ENCODE peak calls at places on chromosomes 2 and 18, in seven cellular contexts. W, K, E, L, O, C and Y are unnamed samples.

GRCh38 chr2:65026640-65027464 is 29.4 kb upstream of the CEP68 start:
- DNase-seq in O (no peak), L (no peak), K (no peak), W (no peak), C (no peak), E (no peak), Y (no peak)

GRCh38 chr2:189580662-189581353 is at the start of gene SLC40A1:
- DNase-seq in K (peak), O (peak), C (peak), L (no peak), W (peak), E (peak), Y (peak)

GRCh38 chr18:42053188-42053781 is 98.3 kb downstream of the PIK3C3 start:
- DNase-seq in K (peak), E (peak), W (peak), O (peak), C (peak), L (peak), Y (peak)

GRCh38 chr18:46953195-46953594 is 35.8 kb downstream of the KATNAL2 start:
- DNase-seq in K (no peak), C (no peak), E (no peak), O (no peak), L (no peak), W (no peak), Y (no peak)

GRCh38 chr18:63346031-63346430 is 21.0 kb downstream of the KDSR start:
- DNase-seq in O (no peak), K (peak), C (no peak), L (no peak), E (no peak), W (no peak), Y (no peak)

GRCh38 chr18:3305354-3305762 is 43.4 kb downstream of the MYL12B start:
- DNase-seq in E (no peak), W (peak), K (no peak), O (peak), C (no peak), L (no peak), Y (no peak)

GRCh38 chr2:216006164-216006663 is 7.1 kb downstream of the MREG start:
- DNase-seq in L (no peak), O (no peak), W (no peak), C (no peak), K (no peak), E (peak), Y (no peak)

GRCh38 chr2:134429886-134430285 is 176.0 kb downstream of the MGAT5 start:
- DNase-seq in K (no peak), E (no peak), O (no peak), W (peak), L (no peak), C (no peak), Y (no peak)

GRCh38 chr2:16250886-16251285 is 310.5 kb downstream of the MYCN start:
- DNase-seq in W (no peak), E (no peak), L (no peak), O (no peak), C (no peak), K (no peak), Y (no peak)

GRCh38 chr18:58412844-58413666 is 215.8 kb downstream of the ALPK2 start:
- DNase-seq in E (no peak), W (no peak), K (no peak), L (no peak), O (no peak), C (no peak), Y (no peak)